ENCODE peak calls at places on chromosomes 16 and 17, in six cellular contexts. One of them, this sample, is unnamed.
A peak's percentile ranks its signal among the peaks of the same experiment; 100 is the strongest.

GRCh38 chr17:60941028-60941427 is 263.4 kb downstream of the BCAS3 start:
- DNase-seq in iPS-NIHi11: no peak
- DNase-seq in SK-MEL-5: peak; percentile 88
- DNase-seq in NCI-H2029: no peak
- DNase-seq in NCI-H1092: no peak
- DNase-seq in substantia nigra: no peak
- DNase-seq in this sample: no peak

GRCh38 chr16:3611145-3611977 is at the start of gene SLX4:
- DNase-seq in iPS-NIHi11: peak; percentile 100
- DNase-seq in SK-MEL-5: peak; percentile 87
- DNase-seq in substantia nigra: peak; percentile 73
- DNase-seq in NCI-H1092: peak; percentile 89
- DNase-seq in NCI-H2029: peak; percentile 88
- DNase-seq in this sample: peak; percentile 94

GRCh38 chr16:87698676-87699179 is 67.1 kb downstream of the KLHDC4 start:
- DNase-seq in NCI-H2029: no peak
- DNase-seq in substantia nigra: no peak
- DNase-seq in NCI-H1092: no peak
- DNase-seq in iPS-NIHi11: no peak
- DNase-seq in SK-MEL-5: no peak
- DNase-seq in this sample: no peak

GRCh38 chr16:28596115-28596630 is 677 bp downstream of the SULT1A2 start:
- DNase-seq in SK-MEL-5: no peak
- DNase-seq in NCI-H1092: no peak
- DNase-seq in iPS-NIHi11: no peak
- DNase-seq in substantia nigra: no peak
- DNase-seq in NCI-H2029: no peak
- DNase-seq in this sample: no peak

GRCh38 chr17:35084987-35085386 is 21.5 kb upstream of the RFFL start:
- DNase-seq in substantia nigra: no peak
- DNase-seq in iPS-NIHi11: no peak
- DNase-seq in NCI-H1092: no peak
- DNase-seq in NCI-H2029: no peak
- DNase-seq in SK-MEL-5: no peak
- DNase-seq in this sample: no peak

GRCh38 chr16:3143189-3143588 is 8.4 kb downstream of the ZNF213 start:
- DNase-seq in SK-MEL-5: no peak
- DNase-seq in substantia nigra: no peak
- DNase-seq in NCI-H2029: no peak
- DNase-seq in NCI-H1092: no peak
- DNase-seq in iPS-NIHi11: no peak
- DNase-seq in this sample: no peak

GRCh38 chr16:82700541-82701240 is 73.9 kb downstream of the CDH13 start:
- DNase-seq in NCI-H1092: no peak
- DNase-seq in substantia nigra: no peak
- DNase-seq in SK-MEL-5: no peak
- DNase-seq in NCI-H2029: no peak
- DNase-seq in iPS-NIHi11: no peak
- DNase-seq in this sample: no peak

GRCh38 chr16:79390481-79391051 is 210.0 kb downstream of the MAF start:
- DNase-seq in NCI-H2029: no peak
- DNase-seq in substantia nigra: no peak
- DNase-seq in SK-MEL-5: no peak
- DNase-seq in iPS-NIHi11: no peak
- DNase-seq in NCI-H1092: no peak
- DNase-seq in this sample: no peak

GRCh38 chr16:50202926-50203624 is 50.0 kb downstream of the TENT4B start:
- DNase-seq in substantia nigra: no peak
- DNase-seq in NCI-H1092: no peak
- DNase-seq in iPS-NIHi11: no peak
- DNase-seq in SK-MEL-5: peak; percentile 65
- DNase-seq in NCI-H2029: no peak
- DNase-seq in this sample: no peak

GRCh38 chr17:73610331-73610911 is 33.8 kb downstream of the SDK2 start:
- DNase-seq in substantia nigra: no peak
- DNase-seq in NCI-H2029: no peak
- DNase-seq in SK-MEL-5: no peak
- DNase-seq in NCI-H1092: no peak
- DNase-seq in iPS-NIHi11: no peak
- DNase-seq in this sample: no peak

GRCh38 chr17:27424516-27424915 is 31.7 kb upstream of the KSR1 start:
- DNase-seq in NCI-H1092: no peak
- DNase-seq in iPS-NIHi11: no peak
- DNase-seq in SK-MEL-5: no peak
- DNase-seq in NCI-H2029: no peak
- DNase-seq in substantia nigra: no peak
- DNase-seq in this sample: no peak

GRCh38 chr17:35729405-35729833 is 2.0 kb upstream of the RASL10B start:
- DNase-seq in SK-MEL-5: no peak
- DNase-seq in NCI-H1092: no peak
- DNase-seq in iPS-NIHi11: no peak
- DNase-seq in NCI-H2029: no peak
- DNase-seq in substantia nigra: no peak
- DNase-seq in this sample: no peak

GRCh38 chr17:28698253-28698941 is 13.3 kb downstream of the PROCA1 start:
- DNase-seq in SK-MEL-5: no peak
- DNase-seq in NCI-H1092: no peak
- DNase-seq in NCI-H2029: no peak
- DNase-seq in substantia nigra: no peak
- DNase-seq in iPS-NIHi11: no peak
- DNase-seq in this sample: no peak

GRCh38 chr17:42653179-42654124 is 5.6 kb upstream of the TUBG2 start:
- DNase-seq in SK-MEL-5: peak; percentile 43
- DNase-seq in iPS-NIHi11: peak; percentile 35
- DNase-seq in NCI-H1092: no peak
- DNase-seq in NCI-H2029: no peak
- DNase-seq in substantia nigra: no peak
- DNase-seq in this sample: peak; percentile 74

GRCh38 chr17:66884931-66885330 is 50.0 kb downstream of the CACNG5 start:
- DNase-seq in substantia nigra: no peak
- DNase-seq in NCI-H1092: no peak
- DNase-seq in SK-MEL-5: no peak
- DNase-seq in NCI-H2029: no peak
- DNase-seq in iPS-NIHi11: no peak
- DNase-seq in this sample: no peak

GRCh38 chr16:89184685-89185061 is 13.1 kb downstream of the CDH15 start:
- DNase-seq in substantia nigra: no peak
- DNase-seq in SK-MEL-5: no peak
- DNase-seq in NCI-H1092: no peak
- DNase-seq in iPS-NIHi11: no peak
- DNase-seq in NCI-H2029: no peak
- DNase-seq in this sample: no peak

GRCh38 chr17:75722076-75722475 is 817 bp downstream of the ITGB4 start:
- DNase-seq in NCI-H1092: no peak
- DNase-seq in substantia nigra: no peak
- DNase-seq in SK-MEL-5: no peak
- DNase-seq in iPS-NIHi11: no peak
- DNase-seq in NCI-H2029: no peak
- DNase-seq in this sample: no peak

GRCh38 chr17:75155191-75155601 is 884 bp upstream of the JPT1 start:
- DNase-seq in NCI-H1092: no peak
- DNase-seq in SK-MEL-5: no peak
- DNase-seq in iPS-NIHi11: peak; percentile 14
- DNase-seq in substantia nigra: no peak
- DNase-seq in NCI-H2029: no peak
- DNase-seq in this sample: no peak

GRCh38 chr16:54070944-54071343 is 215.6 kb downstream of the IRX3 start:
- DNase-seq in substantia nigra: no peak
- DNase-seq in NCI-H2029: no peak
- DNase-seq in SK-MEL-5: no peak
- DNase-seq in iPS-NIHi11: no peak
- DNase-seq in NCI-H1092: no peak
- DNase-seq in this sample: no peak

GRCh38 chr17:17062866-17063265 is 20.6 kb downstream of the MPRIP start:
- DNase-seq in NCI-H2029: no peak
- DNase-seq in iPS-NIHi11: no peak
- DNase-seq in NCI-H1092: no peak
- DNase-seq in SK-MEL-5: no peak
- DNase-seq in substantia nigra: no peak
- DNase-seq in this sample: no peak

GRCh38 chr17:17493986-17494466 is 2.2 kb downstream of the RASD1 start:
- DNase-seq in SK-MEL-5: no peak
- DNase-seq in NCI-H1092: no peak
- DNase-seq in iPS-NIHi11: no peak
- DNase-seq in NCI-H2029: no peak
- DNase-seq in substantia nigra: no peak
- DNase-seq in this sample: no peak

GRCh38 chr17:740240-741055 is 8.1 kb downstream of the TLCD3A start:
- DNase-seq in NCI-H2029: no peak
- DNase-seq in SK-MEL-5: no peak
- DNase-seq in NCI-H1092: no peak
- DNase-seq in substantia nigra: no peak
- DNase-seq in iPS-NIHi11: no peak
- DNase-seq in this sample: no peak

GRCh38 chr17:34862384-34862783 is 98.9 kb downstream of the CCT6B start:
- DNase-seq in SK-MEL-5: no peak
- DNase-seq in NCI-H1092: no peak
- DNase-seq in NCI-H2029: no peak
- DNase-seq in iPS-NIHi11: no peak
- DNase-seq in substantia nigra: no peak
- DNase-seq in this sample: no peak

GRCh38 chr16:75763250-75763649 is 37.0 kb upstream of the CPHXL start:
- DNase-seq in NCI-H2029: no peak
- DNase-seq in substantia nigra: no peak
- DNase-seq in SK-MEL-5: peak; percentile 9
- DNase-seq in iPS-NIHi11: no peak
- DNase-seq in NCI-H1092: no peak
- DNase-seq in this sample: no peak

GRCh38 chr16:78925071-78925714 is 675.3 kb downstream of the MAF start:
- DNase-seq in SK-MEL-5: peak; percentile 76
- DNase-seq in NCI-H1092: no peak
- DNase-seq in iPS-NIHi11: peak; percentile 47
- DNase-seq in substantia nigra: no peak
- DNase-seq in NCI-H2029: no peak
- DNase-seq in this sample: no peak

GRCh38 chr16:46817961-46818360 is 13.0 kb downstream of the C16orf87 start:
- DNase-seq in iPS-NIHi11: no peak
- DNase-seq in NCI-H2029: no peak
- DNase-seq in SK-MEL-5: no peak
- DNase-seq in NCI-H1092: no peak
- DNase-seq in substantia nigra: no peak
- DNase-seq in this sample: no peak

GRCh38 chr17:69733171-69734014 is 318.9 kb downstream of the MAP2K6 start:
- DNase-seq in iPS-NIHi11: no peak
- DNase-seq in NCI-H2029: no peak
- DNase-seq in NCI-H1092: no peak
- DNase-seq in substantia nigra: no peak
- DNase-seq in SK-MEL-5: peak; percentile 75
- DNase-seq in this sample: no peak

GRCh38 chr16:88319116-88319965 is 63.4 kb upstream of the ZNF469 start:
- DNase-seq in NCI-H1092: no peak
- DNase-seq in NCI-H2029: no peak
- DNase-seq in iPS-NIHi11: no peak
- DNase-seq in substantia nigra: no peak
- DNase-seq in SK-MEL-5: no peak
- DNase-seq in this sample: no peak

GRCh38 chr16:47096297-47096696 is 47.4 kb downstream of the NETO2 start:
- DNase-seq in NCI-H2029: no peak
- DNase-seq in iPS-NIHi11: no peak
- DNase-seq in substantia nigra: no peak
- DNase-seq in SK-MEL-5: no peak
- DNase-seq in NCI-H1092: no peak
- DNase-seq in this sample: no peak

GRCh38 chr16:840561-841454 is 40.3 kb upstream of the GNG13 start:
- DNase-seq in SK-MEL-5: no peak
- DNase-seq in iPS-NIHi11: no peak
- DNase-seq in substantia nigra: no peak
- DNase-seq in NCI-H2029: no peak
- DNase-seq in NCI-H1092: no peak
- DNase-seq in this sample: no peak

GRCh38 chr16:1366060-1366711 is 14.5 kb downstream of the GNPTG start:
- DNase-seq in SK-MEL-5: no peak
- DNase-seq in substantia nigra: no peak
- DNase-seq in NCI-H2029: no peak
- DNase-seq in iPS-NIHi11: no peak
- DNase-seq in NCI-H1092: no peak
- DNase-seq in this sample: no peak

GRCh38 chr17:77521076-77521475 is 380.3 kb downstream of the SEC14L1 start:
- DNase-seq in NCI-H1092: no peak
- DNase-seq in NCI-H2029: no peak
- DNase-seq in substantia nigra: no peak
- DNase-seq in SK-MEL-5: no peak
- DNase-seq in iPS-NIHi11: no peak
- DNase-seq in this sample: no peak

GRCh38 chr17:80782536-80783427 is 208.9 kb upstream of the CHMP6 start:
- DNase-seq in SK-MEL-5: peak; percentile 45
- DNase-seq in iPS-NIHi11: no peak
- DNase-seq in substantia nigra: no peak
- DNase-seq in NCI-H1092: no peak
- DNase-seq in NCI-H2029: no peak
- DNase-seq in this sample: peak; percentile 47

This sample was measured in ecto neural progenitor cell.